ENCODE peak calls at places on chromosomes 4 and X, in ten cellular contexts. Y, O, I, K, J, Z, E, D, L and C are unnamed samples.

GRCh38 chr4:83548151-83548905 is 12.4 kb downstream of the GPAT3 start:
- DNase-seq in K (peak; percentile 86), J (no peak), D (peak; percentile 96), L (peak; percentile 14), Z (no peak), I (peak; percentile 88), Y (no peak), O (peak; percentile 96), E (peak; percentile 72), C (peak; percentile 46)

GRCh38 chr4:189202869-189203271 is 737.8 kb upstream of the FRG1 start:
- DNase-seq in J (no peak), D (peak; percentile 5), Z (no peak), I (no peak), L (no peak), E (no peak), Y (no peak), O (peak; percentile 19), K (no peak), C (no peak)

GRCh38 chr4:26813698-26814097 is 46.9 kb upstream of the STIM2 start:
- DNase-seq in D (no peak), Y (no peak), E (no peak), Z (no peak), O (no peak), J (no peak), I (no peak), K (no peak), L (no peak), C (no peak)

GRCh38 chrX:13323241-13323640 is 3.4 kb upstream of the ATXN3L start:
- DNase-seq in J (no peak), O (no peak), Z (no peak), L (no peak), E (no peak), D (no peak), I (no peak), K (no peak), Y (no peak), C (no peak)

GRCh38 chrX:9197231-9197630 is 163.3 kb upstream of the FAM9B start:
- DNase-seq in E (no peak), O (no peak), K (no peak), Z (no peak), I (no peak), L (no peak), J (no peak), Y (no peak), D (peak; percentile 35), C (no peak)

GRCh38 chrX:2391869-2392606 is 108.7 kb downstream of the DHRSX start:
- DNase-seq in I (no peak), O (peak; percentile 98), K (no peak), J (no peak), E (no peak), D (peak; percentile 97), L (no peak), Z (no peak), Y (no peak), C (peak; percentile 69)

GRCh38 chr4:25090516-25090915 is 59.8 kb upstream of the LGI2 start:
- DNase-seq in O (no peak), K (no peak), D (peak; percentile 34), I (no peak), J (no peak), E (no peak), L (no peak), Z (no peak), Y (no peak), C (no peak)

GRCh38 chrX:33330798-33331197 is 119.4 kb upstream of the DMD start:
- DNase-seq in J (no peak), Y (no peak), O (no peak), I (no peak), Z (no peak), K (no peak), E (no peak), L (no peak), D (no peak), C (no peak)

GRCh38 chr4:15893967-15894366 is 44.6 kb downstream of the FGFBP1 start:
- DNase-seq in J (no peak), E (no peak), K (no peak), O (peak; percentile 95), I (no peak), L (no peak), Y (no peak), D (peak; percentile 99), Z (no peak), C (peak; percentile 34)

GRCh38 chr4:7151668-7152227 is 40.6 kb upstream of the SORCS2 start:
- DNase-seq in D (no peak), Z (no peak), J (no peak), E (no peak), Y (no peak), K (no peak), L (no peak), I (no peak), O (no peak), C (peak; percentile 64)